ENCODE peak calls at places on chromosome 12, in seven cellular contexts. One of them, this sample, is unnamed.

GRCh38 chr12:87848248-87848868 is 180.8 kb downstream of the C12orf50 start:
- DNase-seq in lung: no peak
- DNase-seq in GM12865: peak
- DNase-seq in ovary: no peak
- DNase-seq in endothelial cell: peak
- DNase-seq in foreskin fibroblast: peak
- DNase-seq in NB4: peak
- DNase-seq in this sample: peak

GRCh38 chr12:38141239-38141638 is 175.3 kb upstream of the ALG10B start:
- DNase-seq in ovary: no peak
- DNase-seq in foreskin fibroblast: no peak
- DNase-seq in GM12865: no peak
- DNase-seq in endothelial cell: no peak
- DNase-seq in lung: no peak
- DNase-seq in NB4: no peak
- DNase-seq in this sample: no peak

GRCh38 chr12:133181238-133181959 is at the start of gene ZNF268:
- DNase-seq in lung: peak
- DNase-seq in NB4: peak
- DNase-seq in GM12865: peak
- DNase-seq in foreskin fibroblast: peak
- DNase-seq in ovary: peak
- DNase-seq in endothelial cell: peak
- DNase-seq in this sample: peak

GRCh38 chr12:57119294-57119693 is 8.1 kb upstream of the STAT6 start:
- DNase-seq in endothelial cell: no peak
- DNase-seq in GM12865: no peak
- DNase-seq in lung: no peak
- DNase-seq in ovary: no peak
- DNase-seq in NB4: no peak
- DNase-seq in foreskin fibroblast: no peak
- DNase-seq in this sample: no peak

GRCh38 chr12:112602150-112602549 is 183.4 kb downstream of the PTPN11 start:
- DNase-seq in endothelial cell: no peak
- DNase-seq in lung: no peak
- DNase-seq in NB4: no peak
- DNase-seq in ovary: no peak
- DNase-seq in foreskin fibroblast: no peak
- DNase-seq in GM12865: no peak
- DNase-seq in this sample: no peak

GRCh38 chr12:120324841-120325417 is 2.6 kb downstream of the PLA2G1B start:
- DNase-seq in ovary: no peak
- DNase-seq in NB4: no peak
- DNase-seq in endothelial cell: no peak
- DNase-seq in GM12865: no peak
- DNase-seq in foreskin fibroblast: no peak
- DNase-seq in lung: no peak
- DNase-seq in this sample: no peak

GRCh38 chr12:124665516-124665915 is 98.1 kb upstream of the NCOR2 start:
- DNase-seq in NB4: no peak
- DNase-seq in lung: peak
- DNase-seq in foreskin fibroblast: no peak
- DNase-seq in endothelial cell: no peak
- DNase-seq in GM12865: no peak
- DNase-seq in ovary: no peak
- DNase-seq in this sample: no peak

GRCh38 chr12:5723711-5724252 is 221.3 kb downstream of the ANO2 start:
- DNase-seq in GM12865: no peak
- DNase-seq in endothelial cell: no peak
- DNase-seq in lung: no peak
- DNase-seq in ovary: no peak
- DNase-seq in foreskin fibroblast: no peak
- DNase-seq in NB4: no peak
- DNase-seq in this sample: no peak

GRCh38 chr12:3761116-3761770 is 8.3 kb upstream of the CRACR2A start:
- DNase-seq in lung: no peak
- DNase-seq in NB4: no peak
- DNase-seq in endothelial cell: no peak
- DNase-seq in ovary: no peak
- DNase-seq in GM12865: no peak
- DNase-seq in foreskin fibroblast: peak
- DNase-seq in this sample: no peak

GRCh38 chr12:132444957-132445883 is 44.7 kb upstream of the FBRSL1 start:
- DNase-seq in GM12865: peak
- DNase-seq in endothelial cell: no peak
- DNase-seq in foreskin fibroblast: no peak
- DNase-seq in NB4: peak
- DNase-seq in ovary: no peak
- DNase-seq in lung: peak
- DNase-seq in this sample: peak

GRCh38 chr12:132230381-132230780 is 86.1 kb downstream of the NOC4L start:
- DNase-seq in GM12865: no peak
- DNase-seq in ovary: no peak
- DNase-seq in lung: no peak
- DNase-seq in endothelial cell: no peak
- DNase-seq in NB4: no peak
- DNase-seq in foreskin fibroblast: no peak
- DNase-seq in this sample: no peak

GRCh38 chr12:5200276-5201087 is 156.8 kb downstream of the KCNA5 start:
- DNase-seq in ovary: peak
- DNase-seq in foreskin fibroblast: peak
- DNase-seq in GM12865: peak
- DNase-seq in lung: no peak
- DNase-seq in NB4: peak
- DNase-seq in endothelial cell: peak
- DNase-seq in this sample: peak

GRCh38 chr12:106345739-106346138 is 11.8 kb upstream of the POLR3B start:
- DNase-seq in NB4: peak
- DNase-seq in endothelial cell: peak
- DNase-seq in ovary: no peak
- DNase-seq in foreskin fibroblast: peak
- DNase-seq in GM12865: peak
- DNase-seq in lung: peak
- DNase-seq in this sample: no peak

GRCh38 chr12:121781751-121782615 is 11.5 kb downstream of the RHOF start:
- DNase-seq in lung: no peak
- DNase-seq in ovary: no peak
- DNase-seq in GM12865: peak
- DNase-seq in endothelial cell: no peak
- DNase-seq in NB4: no peak
- DNase-seq in foreskin fibroblast: peak
- DNase-seq in this sample: peak

GRCh38 chr12:53817021-53817389 is 65.2 kb upstream of the CISTR start:
- DNase-seq in foreskin fibroblast: no peak
- DNase-seq in NB4: no peak
- DNase-seq in ovary: no peak
- DNase-seq in GM12865: no peak
- DNase-seq in lung: no peak
- DNase-seq in endothelial cell: no peak
- DNase-seq in this sample: no peak

GRCh38 chr12:80807640-80808288 is 91.1 kb downstream of the MYF5 start:
- DNase-seq in foreskin fibroblast: peak
- DNase-seq in lung: no peak
- DNase-seq in endothelial cell: no peak
- DNase-seq in NB4: no peak
- DNase-seq in ovary: no peak
- DNase-seq in GM12865: peak
- DNase-seq in this sample: peak

GRCh38 chr12:112166051-112167015 is 41.0 kb downstream of the TRAFD1 start:
- DNase-seq in NB4: no peak
- DNase-seq in ovary: no peak
- DNase-seq in endothelial cell: no peak
- DNase-seq in foreskin fibroblast: no peak
- DNase-seq in lung: no peak
- DNase-seq in GM12865: no peak
- DNase-seq in this sample: no peak

GRCh38 chr12:51232642-51233041 is 6.0 kb upstream of the DAZAP2 start:
- DNase-seq in lung: no peak
- DNase-seq in foreskin fibroblast: no peak
- DNase-seq in ovary: no peak
- DNase-seq in NB4: no peak
- DNase-seq in GM12865: no peak
- DNase-seq in endothelial cell: no peak
- DNase-seq in this sample: no peak

GRCh38 chr12:106498056-106498455 is 84.7 kb upstream of the RFX4 start:
- DNase-seq in foreskin fibroblast: no peak
- DNase-seq in NB4: no peak
- DNase-seq in GM12865: no peak
- DNase-seq in endothelial cell: peak
- DNase-seq in ovary: no peak
- DNase-seq in lung: no peak
- DNase-seq in this sample: no peak

GRCh38 chr12:95700316-95700785 is 90.2 kb downstream of the NTN4 start:
- DNase-seq in ovary: no peak
- DNase-seq in endothelial cell: no peak
- DNase-seq in NB4: peak
- DNase-seq in GM12865: peak
- DNase-seq in lung: no peak
- DNase-seq in foreskin fibroblast: peak
- DNase-seq in this sample: peak

GRCh38 chr12:52370906-52371608 is 3.8 kb upstream of the KRT85 start:
- DNase-seq in ovary: peak
- DNase-seq in endothelial cell: no peak
- DNase-seq in GM12865: no peak
- DNase-seq in NB4: no peak
- DNase-seq in lung: no peak
- DNase-seq in foreskin fibroblast: peak
- DNase-seq in this sample: no peak

GRCh38 chr12:121080909-121081308 is 41.9 kb upstream of the OASL start:
- DNase-seq in lung: no peak
- DNase-seq in NB4: no peak
- DNase-seq in endothelial cell: no peak
- DNase-seq in ovary: no peak
- DNase-seq in foreskin fibroblast: no peak
- DNase-seq in GM12865: no peak
- DNase-seq in this sample: no peak

GRCh38 chr12:8771072-8771471 is 51.3 kb upstream of the A2ML1 start:
- DNase-seq in NB4: no peak
- DNase-seq in GM12865: no peak
- DNase-seq in lung: no peak
- DNase-seq in ovary: no peak
- DNase-seq in endothelial cell: no peak
- DNase-seq in foreskin fibroblast: no peak
- DNase-seq in this sample: no peak
- TF ChIP-seq CTCF in NB4: no peak
- TF ChIP-seq CTCF in GM12865: no peak
- TF ChIP-seq CTCF in lung: no peak
- TF ChIP-seq CTCF in ovary: no peak
- TF ChIP-seq CTCF in endothelial cell: no peak
- TF ChIP-seq CTCF in foreskin fibroblast: no peak
- TF ChIP-seq CTCF in this sample: no peak

GRCh38 chr12:25130741-25131188 is 64.2 kb downstream of the DNAI7 start:
- DNase-seq in ovary: no peak
- DNase-seq in endothelial cell: no peak
- DNase-seq in foreskin fibroblast: peak
- DNase-seq in NB4: peak
- DNase-seq in lung: no peak
- DNase-seq in GM12865: peak
- DNase-seq in this sample: peak

GRCh38 chr12:25131270-25131669 is 63.7 kb downstream of the DNAI7 start:
- DNase-seq in foreskin fibroblast: no peak
- DNase-seq in endothelial cell: no peak
- DNase-seq in GM12865: no peak
- DNase-seq in lung: no peak
- DNase-seq in NB4: no peak
- DNase-seq in ovary: no peak
- DNase-seq in this sample: no peak

DNA sequence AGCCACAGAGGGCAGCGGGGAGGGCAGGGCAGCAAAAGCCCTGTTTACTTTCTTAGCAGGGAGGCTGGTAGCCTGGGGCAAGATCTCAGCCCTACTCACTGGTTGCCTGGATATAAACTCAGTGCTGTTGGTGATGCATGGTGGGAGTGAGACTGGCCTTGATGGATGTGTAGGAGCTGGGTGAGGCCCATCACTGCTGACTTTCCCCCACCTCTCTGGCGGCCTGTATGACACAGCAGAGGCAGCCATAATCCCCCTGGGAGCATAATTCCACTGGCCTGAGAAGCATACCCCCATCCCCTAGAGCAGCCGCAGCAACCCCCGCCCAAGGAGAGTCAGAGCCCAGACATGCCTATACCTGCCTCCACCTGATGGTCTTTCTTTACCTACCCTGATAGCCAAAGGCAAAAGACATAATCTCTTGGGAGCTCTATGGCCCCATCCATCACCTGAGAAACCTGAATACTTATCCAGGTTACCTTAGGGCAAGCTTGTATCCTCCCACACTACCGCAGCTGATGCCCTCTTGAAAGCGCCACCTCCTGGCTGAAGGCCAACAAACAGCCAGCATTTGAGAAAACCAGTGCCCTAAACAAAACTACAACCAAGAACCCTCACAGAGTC is 59.3 kb downstream of the DNAI7 start:
- DNase-seq in ovary: no peak
- DNase-seq in GM12865: peak
- DNase-seq in foreskin fibroblast: no peak
- DNase-seq in lung: no peak
- DNase-seq in NB4: peak
- DNase-seq in endothelial cell: peak
- DNase-seq in this sample: no peak
- TF ChIP-seq CTCF in ovary: no peak
- TF ChIP-seq CTCF in GM12865: peak
- TF ChIP-seq CTCF in foreskin fibroblast: no peak
- TF ChIP-seq CTCF in lung: no peak
- TF ChIP-seq CTCF in NB4: peak
- TF ChIP-seq CTCF in endothelial cell: peak
- TF ChIP-seq CTCF in this sample: no peak

GRCh38 chr12:12051668-12052067 is 19.1 kb upstream of the BCL2L14 start:
- DNase-seq in GM12865: no peak
- DNase-seq in lung: no peak
- DNase-seq in foreskin fibroblast: no peak
- DNase-seq in endothelial cell: no peak
- DNase-seq in ovary: no peak
- DNase-seq in NB4: no peak
- DNase-seq in this sample: no peak

GRCh38 chr12:12056951-12057350 is 13.8 kb upstream of the BCL2L14 start:
- DNase-seq in foreskin fibroblast: no peak
- DNase-seq in NB4: no peak
- DNase-seq in ovary: no peak
- DNase-seq in GM12865: no peak
- DNase-seq in endothelial cell: no peak
- DNase-seq in lung: no peak
- DNase-seq in this sample: no peak

DNA sequence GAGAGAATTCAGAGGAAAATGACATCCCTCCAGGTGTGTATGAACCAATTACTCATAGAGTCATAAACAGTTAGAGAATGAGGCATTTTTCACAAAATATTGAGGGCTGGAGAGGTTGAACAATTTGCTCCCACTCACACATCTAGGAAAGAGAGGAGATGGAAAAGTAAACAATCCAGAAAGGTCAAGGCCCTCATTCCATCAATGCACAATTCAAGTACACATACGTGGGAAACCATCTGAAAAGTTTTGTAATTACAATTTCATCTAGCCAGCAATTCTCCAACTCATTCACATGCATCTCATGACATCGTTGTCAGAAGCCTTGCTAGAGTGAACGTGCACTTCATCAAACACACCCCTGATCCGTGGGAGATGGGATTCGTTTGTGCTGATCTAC is 15.7 kb upstream of the BCL2L14 start:
- DNase-seq in ovary: no peak
- DNase-seq in NB4: no peak
- DNase-seq in foreskin fibroblast: no peak
- DNase-seq in GM12865: no peak
- DNase-seq in lung: no peak
- DNase-seq in endothelial cell: no peak
- DNase-seq in this sample: no peak
- TF ChIP-seq CTCF in ovary: no peak
- TF ChIP-seq CTCF in NB4: no peak
- TF ChIP-seq CTCF in foreskin fibroblast: no peak
- TF ChIP-seq CTCF in GM12865: no peak
- TF ChIP-seq CTCF in lung: no peak
- TF ChIP-seq CTCF in endothelial cell: no peak
- TF ChIP-seq CTCF in this sample: no peak

GRCh38 chr12:116276433-116277216 is 868 bp downstream of the MED13L start:
- DNase-seq in endothelial cell: peak
- DNase-seq in NB4: peak
- DNase-seq in ovary: peak
- DNase-seq in foreskin fibroblast: peak
- DNase-seq in lung: peak
- DNase-seq in GM12865: peak
- DNase-seq in this sample: peak
- TF ChIP-seq CTCF in endothelial cell: no peak
- TF ChIP-seq CTCF in NB4: no peak
- TF ChIP-seq CTCF in ovary: no peak
- TF ChIP-seq CTCF in foreskin fibroblast: peak
- TF ChIP-seq CTCF in lung: no peak
- TF ChIP-seq CTCF in GM12865: no peak
- TF ChIP-seq CTCF in this sample: no peak

This sample was measured in GM20000.